ENCODE peak calls at places on chromosomes 16 and 17, in four cellular contexts. X is upper lobe of right lung, Q is mesenchymal stem cell, N is esophagus muscularis mucosa. P is an unnamed sample.

GRCh38 chr16:7086842-7087616 is 245.6 kb upstream of the RBFOX1 start:
- DNase-seq in X (no peak), Q (no peak), N (no peak), P (peak; percentile 63)

GRCh38 chr17:65278050-65278819 is 141.1 kb downstream of the RGS9 start:
- DNase-seq in X (no peak), Q (peak; percentile 65), N (no peak), P (peak; percentile 33)

GRCh38 chr16:31880322-31880979 is 6.8 kb downstream of the ZNF267 start:
- DNase-seq in X (no peak), Q (peak; percentile 80), N (no peak), P (no peak)

GRCh38 chr17:76865174-76865573 is 3.0 kb upstream of the MGAT5B start:
- DNase-seq in X (no peak), Q (no peak), N (no peak), P (no peak)

GRCh38 chr17:59760164-59760563 is 52.7 kb downstream of the VMP1 start:
- DNase-seq in X (no peak), Q (no peak), N (no peak), P (no peak)

GRCh38 chr17:65514082-65514481 is 47.4 kb downstream of the AXIN2 start:
- DNase-seq in X (no peak), Q (no peak), N (no peak), P (no peak)

GRCh38 chr17:80774643-80775281 is 216.9 kb upstream of the CHMP6 start:
- DNase-seq in X (no peak), Q (no peak), N (no peak), P (no peak)

GRCh38 chr17:36768355-36768754 is 167.0 kb downstream of the MRM1 start:
- DNase-seq in X (no peak), Q (no peak), N (no peak), P (no peak)

GRCh38 chr16:12669908-12670307 is 133.8 kb downstream of the CPPED1 start:
- DNase-seq in X (no peak), Q (no peak), N (no peak), P (no peak)

GRCh38 chr16:13997933-13998332 is 73.2 kb upstream of the MRTFB start:
- DNase-seq in X (no peak), Q (no peak), N (no peak), P (no peak)

DNA sequence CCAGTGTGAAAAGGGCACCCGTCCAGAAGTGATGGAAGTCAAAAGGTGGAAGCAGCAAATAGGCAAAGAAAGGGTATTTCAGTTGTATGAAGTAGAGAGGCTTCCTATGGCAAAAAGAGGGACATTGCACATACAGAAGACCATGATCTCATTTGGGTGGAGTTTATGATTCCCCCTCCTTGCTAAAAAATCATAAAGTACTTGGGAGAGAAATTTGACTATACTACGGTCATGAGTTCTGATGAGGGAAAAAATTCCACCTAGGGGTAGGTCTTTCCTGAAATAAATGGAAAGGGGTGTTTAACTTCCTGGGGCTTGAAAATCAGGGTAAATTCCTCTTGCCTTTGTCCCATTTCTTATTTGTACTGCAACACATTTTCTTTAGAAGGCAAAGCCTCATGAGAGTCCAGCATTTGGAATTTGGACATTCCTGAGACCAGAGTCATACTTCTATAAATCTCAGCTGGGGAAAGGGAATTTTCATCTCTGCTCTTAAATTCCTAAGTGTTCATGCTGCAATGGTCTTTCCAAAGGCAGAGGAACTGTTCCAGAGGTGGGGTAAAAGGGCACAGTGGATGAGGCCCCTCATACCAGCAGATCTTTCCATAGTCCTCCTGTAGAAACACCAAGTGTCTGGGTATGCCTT is 5.8 kb downstream of the LYRM1 start:
- DNase-seq in X (no peak), Q (peak; percentile 77), N (no peak), P (no peak)
- H3K4me1 ChIP-seq in X (peaks cover 79% of the 10 kb centered on the region), Q (peaks cover 12% of the 10 kb centered on the region), N (peaks cover 74% of the 10 kb centered on the region), P (peaks cover 23% of the 10 kb centered on the region)

GRCh38 chr17:48067245-48067644 is 19.1 kb downstream of the NFE2L1 start:
- DNase-seq in X (no peak), Q (no peak), N (no peak), P (no peak)
- H3K27ac ChIP-seq in X (no peak overlapping the region), Q (no peak overlapping the region), N (no peak overlapping the region), P (no peak overlapping the region)

DNA sequence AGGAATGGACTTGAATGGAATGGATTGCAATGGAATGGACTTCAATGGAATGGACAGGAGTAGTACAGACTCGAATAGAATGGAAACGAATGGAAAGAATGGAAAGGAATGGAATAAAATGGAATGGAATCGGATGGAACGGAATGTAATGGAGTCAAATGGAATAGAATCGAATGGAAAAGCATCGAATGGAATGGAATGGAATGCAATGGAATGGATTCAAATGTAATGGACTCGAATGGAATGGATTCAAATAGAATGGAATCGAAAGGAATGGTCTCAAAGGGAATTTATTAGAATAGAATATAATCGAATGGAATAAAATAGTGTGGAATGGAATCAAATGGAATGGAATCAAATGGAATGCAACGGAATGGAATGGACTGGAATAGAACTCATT is 484.9 kb upstream of the WSB1 start:
- DNase-seq in X (no peak), Q (peak; percentile 2), N (no peak), P (no peak)
- H3K9me3 ChIP-seq in X (peaks cover 33% of the 10 kb centered on the region), Q (peaks cover 70% of the 10 kb centered on the region), N (no peaks in the 10 kb centered on the region), P (no peaks in the 10 kb centered on the region)

GRCh38 chr17:75348386-75349012 is 57.0 kb downstream of the GRB2 start:
- DNase-seq in X (no peak), Q (no peak), N (no peak), P (no peak)

GRCh38 chr17:75343007-75343406 is 53.8 kb upstream of the SLC25A19 start:
- DNase-seq in X (no peak), Q (no peak), N (no peak), P (no peak)

GRCh38 chr17:75344664-75345063 is 55.4 kb upstream of the SLC25A19 start:
- DNase-seq in X (no peak), Q (no peak), N (no peak), P (no peak)

GRCh38 chr17:75346906-75347305 is 57.7 kb upstream of the SLC25A19 start:
- DNase-seq in X (no peak), Q (peak; percentile 45), N (no peak), P (no peak)

GRCh38 chr17:75345514-75346167 is 56.4 kb upstream of the SLC25A19 start:
- DNase-seq in X (no peak), Q (no peak), N (no peak), P (no peak)
- H3K4me1 ChIP-seq in X (peaks cover 53% of the 10 kb centered on the region), Q (peaks cover 16% of the 10 kb centered on the region), N (peaks cover 91% of the 10 kb centered on the region), P (peaks cover 26% of the 10 kb centered on the region)

DNA sequence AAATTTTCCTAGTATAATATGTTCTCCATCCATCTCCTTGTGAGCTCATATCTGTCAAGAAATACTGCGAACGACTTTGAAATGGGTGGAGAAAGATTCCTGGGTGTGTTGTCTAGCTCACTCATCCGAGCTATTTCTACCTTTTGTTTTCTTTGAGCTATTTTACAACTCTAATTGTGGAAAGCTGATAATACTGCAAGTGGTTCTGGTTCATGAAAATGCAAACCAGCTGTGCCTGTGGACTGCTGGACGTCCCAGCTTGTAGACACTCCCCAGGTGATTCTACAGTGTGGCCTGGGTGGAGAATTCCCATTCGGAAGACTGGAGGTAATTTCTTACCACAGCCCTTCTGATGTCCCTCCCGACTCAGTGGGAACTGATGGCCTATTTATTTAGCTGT is 40.6 kb downstream of the CMIP start:
- DNase-seq in X (no peak), Q (no peak), N (no peak), P (no peak)
- H3K27ac ChIP-seq in X (no peak overlapping the region), Q (no peak overlapping the region), N (no peak overlapping the region), P (no peak overlapping the region)

GRCh38 chr17:45235071-45236001 is 13.7 kb downstream of the FMNL1 start:
- DNase-seq in X (peak; percentile 83), Q (peak; percentile 73), N (peak; percentile 95), P (peak; percentile 87)

GRCh38 chr17:45237686-45238085 is 16.0 kb downstream of the FMNL1 start:
- DNase-seq in X (no peak), Q (no peak), N (no peak), P (no peak)

GRCh38 chr17:45238155-45238774 is 16.6 kb downstream of the FMNL1 start:
- DNase-seq in X (no peak), Q (no peak), N (no peak), P (no peak)

GRCh38 chr17:45234641-45235040 is 13.0 kb downstream of the FMNL1 start:
- DNase-seq in X (no peak), Q (no peak), N (no peak), P (no peak)

DNA sequence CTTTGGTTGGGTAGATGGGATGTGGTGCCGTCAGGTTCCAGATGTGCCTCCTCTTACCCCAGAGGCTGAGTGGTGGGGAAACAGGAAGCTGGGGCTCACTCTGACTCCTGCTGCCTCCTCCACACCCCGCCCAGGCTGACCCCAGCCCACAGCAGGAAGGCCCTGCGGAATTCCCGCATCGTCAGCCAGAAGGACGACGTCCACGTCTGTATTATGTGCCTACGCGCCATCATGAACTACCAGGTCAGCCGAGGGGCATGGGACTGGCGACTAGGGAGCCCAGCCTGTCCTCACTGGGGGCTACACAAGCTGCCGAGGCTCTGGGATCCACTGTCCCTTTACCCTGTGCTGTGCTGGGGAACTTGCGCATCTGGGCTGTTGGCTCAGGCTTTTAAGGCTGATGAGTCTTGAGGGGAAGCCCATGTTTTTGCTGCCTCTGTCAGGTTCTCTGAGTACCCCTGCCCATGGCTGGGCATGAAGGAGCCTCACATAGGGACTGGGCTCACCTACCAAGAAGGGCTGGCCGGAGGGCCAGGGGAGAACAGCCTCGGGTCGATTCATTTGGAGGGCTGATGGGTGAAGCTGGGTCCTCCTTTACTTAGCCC is 14.4 kb downstream of the FMNL1 start:
- DNase-seq in X (no peak), Q (no peak), N (no peak), P (no peak)
- H3K9me3 ChIP-seq in X (no peaks in the 10 kb centered on the region), Q (no peaks in the 10 kb centered on the region), N (no peaks in the 10 kb centered on the region), P (no peaks in the 10 kb centered on the region)

P was measured in right cardiac atrium.